ENCODE peak calls at places on chromosomes 3 and 15, in eight cellular contexts. One of them, this sample, is unnamed.

GRCh38 chr15:31280831-31281216 is 45.8 kb upstream of the KLF13 start:
- DNase-seq in fibroblast of lung: no peak
- DNase-seq in breast epithelium: no peak
- DNase-seq in NCI-H460: no peak
- DNase-seq in activated gamma-delta T cell: no peak
- DNase-seq in stimulated activated naive CD8-positive, alpha-beta T cell treated with anti-CD3 and anti-CD28 coated beads, Interleukin-15, amount 100 ng/mL, for 72 hours: no peak
- DNase-seq in anterior cingulate cortex: no peak
- DNase-seq in Calu3: no peak
- DNase-seq in this sample: no peak

GRCh38 chr3:113151475-113152031 is 59.8 kb upstream of the BOC start:
- DNase-seq in fibroblast of lung: peak
- DNase-seq in breast epithelium: no peak
- DNase-seq in NCI-H460: no peak
- DNase-seq in activated gamma-delta T cell: no peak
- DNase-seq in stimulated activated naive CD8-positive, alpha-beta T cell treated with anti-CD3 and anti-CD28 coated beads, Interleukin-15, amount 100 ng/mL, for 72 hours: no peak
- DNase-seq in anterior cingulate cortex: no peak
- DNase-seq in Calu3: no peak
- DNase-seq in this sample: no peak

GRCh38 chr15:63348392-63348791 is 33.3 kb downstream of the CA12 start:
- DNase-seq in fibroblast of lung: peak
- DNase-seq in breast epithelium: peak
- DNase-seq in NCI-H460: peak
- DNase-seq in activated gamma-delta T cell: no peak
- DNase-seq in stimulated activated naive CD8-positive, alpha-beta T cell treated with anti-CD3 and anti-CD28 coated beads, Interleukin-15, amount 100 ng/mL, for 72 hours: no peak
- DNase-seq in anterior cingulate cortex: peak
- DNase-seq in Calu3: peak
- DNase-seq in this sample: peak

GRCh38 chr3:195180490-195181106 is 90.4 kb downstream of the XXYLT1 start:
- DNase-seq in fibroblast of lung: no peak
- DNase-seq in breast epithelium: no peak
- DNase-seq in NCI-H460: no peak
- DNase-seq in activated gamma-delta T cell: no peak
- DNase-seq in stimulated activated naive CD8-positive, alpha-beta T cell treated with anti-CD3 and anti-CD28 coated beads, Interleukin-15, amount 100 ng/mL, for 72 hours: no peak
- DNase-seq in anterior cingulate cortex: no peak
- DNase-seq in Calu3: no peak
- DNase-seq in this sample: no peak

GRCh38 chr3:110814170-110815007 is 257.2 kb upstream of the NECTIN3 start:
- DNase-seq in fibroblast of lung: peak
- DNase-seq in breast epithelium: no peak
- DNase-seq in NCI-H460: no peak
- DNase-seq in activated gamma-delta T cell: no peak
- DNase-seq in stimulated activated naive CD8-positive, alpha-beta T cell treated with anti-CD3 and anti-CD28 coated beads, Interleukin-15, amount 100 ng/mL, for 72 hours: peak
- DNase-seq in anterior cingulate cortex: no peak
- DNase-seq in Calu3: peak
- DNase-seq in this sample: no peak

GRCh38 chr15:75809986-75810750 is 33.1 kb upstream of the UBE2Q2 start:
- DNase-seq in fibroblast of lung: peak
- DNase-seq in breast epithelium: no peak
- DNase-seq in NCI-H460: peak
- DNase-seq in activated gamma-delta T cell: no peak
- DNase-seq in stimulated activated naive CD8-positive, alpha-beta T cell treated with anti-CD3 and anti-CD28 coated beads, Interleukin-15, amount 100 ng/mL, for 72 hours: no peak
- DNase-seq in anterior cingulate cortex: no peak
- DNase-seq in Calu3: peak
- DNase-seq in this sample: no peak

GRCh38 chr3:160038862-160039562 is 50.4 kb downstream of the IL12A start:
- DNase-seq in fibroblast of lung: peak
- DNase-seq in breast epithelium: peak
- DNase-seq in NCI-H460: no peak
- DNase-seq in activated gamma-delta T cell: no peak
- DNase-seq in stimulated activated naive CD8-positive, alpha-beta T cell treated with anti-CD3 and anti-CD28 coated beads, Interleukin-15, amount 100 ng/mL, for 72 hours: peak
- DNase-seq in anterior cingulate cortex: peak
- DNase-seq in Calu3: peak
- DNase-seq in this sample: no peak

GRCh38 chr15:67413770-67414429 is 107.0 kb upstream of the C15orf61 start:
- DNase-seq in fibroblast of lung: peak
- DNase-seq in breast epithelium: no peak
- DNase-seq in NCI-H460: peak
- DNase-seq in activated gamma-delta T cell: no peak
- DNase-seq in stimulated activated naive CD8-positive, alpha-beta T cell treated with anti-CD3 and anti-CD28 coated beads, Interleukin-15, amount 100 ng/mL, for 72 hours: no peak
- DNase-seq in anterior cingulate cortex: no peak
- DNase-seq in Calu3: peak
- DNase-seq in this sample: no peak

GRCh38 chr15:41969851-41970431 is 2.4 kb downstream of the EHD4 start:
- DNase-seq in fibroblast of lung: peak
- DNase-seq in breast epithelium: peak
- DNase-seq in NCI-H460: no peak
- DNase-seq in activated gamma-delta T cell: no peak
- DNase-seq in stimulated activated naive CD8-positive, alpha-beta T cell treated with anti-CD3 and anti-CD28 coated beads, Interleukin-15, amount 100 ng/mL, for 72 hours: peak
- DNase-seq in anterior cingulate cortex: no peak
- DNase-seq in Calu3: no peak
- DNase-seq in this sample: no peak

GRCh38 chr15:96340611-96341464 is 10.3 kb downstream of the NR2F2 start:
- DNase-seq in fibroblast of lung: peak
- DNase-seq in breast epithelium: no peak
- DNase-seq in NCI-H460: no peak
- DNase-seq in activated gamma-delta T cell: no peak
- DNase-seq in stimulated activated naive CD8-positive, alpha-beta T cell treated with anti-CD3 and anti-CD28 coated beads, Interleukin-15, amount 100 ng/mL, for 72 hours: no peak
- DNase-seq in anterior cingulate cortex: no peak
- DNase-seq in Calu3: no peak
- DNase-seq in this sample: no peak

GRCh38 chr3:171481011-171481410 is 20.8 kb upstream of the TNIK start:
- DNase-seq in fibroblast of lung: no peak
- DNase-seq in breast epithelium: no peak
- DNase-seq in NCI-H460: no peak
- DNase-seq in activated gamma-delta T cell: no peak
- DNase-seq in stimulated activated naive CD8-positive, alpha-beta T cell treated with anti-CD3 and anti-CD28 coated beads, Interleukin-15, amount 100 ng/mL, for 72 hours: no peak
- DNase-seq in anterior cingulate cortex: no peak
- DNase-seq in Calu3: no peak
- DNase-seq in this sample: no peak

GRCh38 chr3:104503022-104503421 is 863.7 kb upstream of the ALCAM start:
- DNase-seq in fibroblast of lung: no peak
- DNase-seq in breast epithelium: no peak
- DNase-seq in NCI-H460: no peak
- DNase-seq in activated gamma-delta T cell: no peak
- DNase-seq in stimulated activated naive CD8-positive, alpha-beta T cell treated with anti-CD3 and anti-CD28 coated beads, Interleukin-15, amount 100 ng/mL, for 72 hours: no peak
- DNase-seq in anterior cingulate cortex: no peak
- DNase-seq in Calu3: no peak
- DNase-seq in this sample: no peak

GRCh38 chr3:16379838-16380237 is 114.8 kb downstream of the OXNAD1 start:
- DNase-seq in fibroblast of lung: no peak
- DNase-seq in breast epithelium: no peak
- DNase-seq in NCI-H460: no peak
- DNase-seq in activated gamma-delta T cell: no peak
- DNase-seq in stimulated activated naive CD8-positive, alpha-beta T cell treated with anti-CD3 and anti-CD28 coated beads, Interleukin-15, amount 100 ng/mL, for 72 hours: no peak
- DNase-seq in anterior cingulate cortex: no peak
- DNase-seq in Calu3: no peak
- DNase-seq in this sample: no peak

GRCh38 chr3:74127261-74127660 is 487.2 kb downstream of the CNTN3 start:
- DNase-seq in fibroblast of lung: no peak
- DNase-seq in breast epithelium: no peak
- DNase-seq in NCI-H460: no peak
- DNase-seq in activated gamma-delta T cell: no peak
- DNase-seq in stimulated activated naive CD8-positive, alpha-beta T cell treated with anti-CD3 and anti-CD28 coated beads, Interleukin-15, amount 100 ng/mL, for 72 hours: no peak
- DNase-seq in anterior cingulate cortex: no peak
- DNase-seq in Calu3: no peak
- DNase-seq in this sample: no peak

GRCh38 chr3:127485396-127486170 is 105.0 kb downstream of the TPRA1 start:
- DNase-seq in fibroblast of lung: no peak
- DNase-seq in breast epithelium: no peak
- DNase-seq in NCI-H460: no peak
- DNase-seq in activated gamma-delta T cell: no peak
- DNase-seq in stimulated activated naive CD8-positive, alpha-beta T cell treated with anti-CD3 and anti-CD28 coated beads, Interleukin-15, amount 100 ng/mL, for 72 hours: no peak
- DNase-seq in anterior cingulate cortex: no peak
- DNase-seq in Calu3: peak
- DNase-seq in this sample: no peak

GRCh38 chr3:140854961-140855360 is 86.7 kb upstream of the SLC25A36 start:
- DNase-seq in fibroblast of lung: no peak
- DNase-seq in breast epithelium: no peak
- DNase-seq in NCI-H460: no peak
- DNase-seq in activated gamma-delta T cell: no peak
- DNase-seq in stimulated activated naive CD8-positive, alpha-beta T cell treated with anti-CD3 and anti-CD28 coated beads, Interleukin-15, amount 100 ng/mL, for 72 hours: no peak
- DNase-seq in anterior cingulate cortex: no peak
- DNase-seq in Calu3: no peak
- DNase-seq in this sample: no peak

GRCh38 chr3:149403443-149403842 is 26.0 kb upstream of the TM4SF1 start:
- DNase-seq in fibroblast of lung: no peak
- DNase-seq in breast epithelium: no peak
- DNase-seq in NCI-H460: no peak
- DNase-seq in activated gamma-delta T cell: no peak
- DNase-seq in stimulated activated naive CD8-positive, alpha-beta T cell treated with anti-CD3 and anti-CD28 coated beads, Interleukin-15, amount 100 ng/mL, for 72 hours: no peak
- DNase-seq in anterior cingulate cortex: no peak
- DNase-seq in Calu3: no peak
- DNase-seq in this sample: no peak

GRCh38 chr3:156150434-156151066 is 30.2 kb downstream of the KCNAB1 start:
- DNase-seq in fibroblast of lung: peak
- DNase-seq in breast epithelium: no peak
- DNase-seq in NCI-H460: peak
- DNase-seq in activated gamma-delta T cell: no peak
- DNase-seq in stimulated activated naive CD8-positive, alpha-beta T cell treated with anti-CD3 and anti-CD28 coated beads, Interleukin-15, amount 100 ng/mL, for 72 hours: no peak
- DNase-seq in anterior cingulate cortex: peak
- DNase-seq in Calu3: peak
- DNase-seq in this sample: peak

GRCh38 chr3:83928903-83929302 is 1029.9 kb upstream of the CADM2 start:
- DNase-seq in fibroblast of lung: peak
- DNase-seq in breast epithelium: no peak
- DNase-seq in NCI-H460: no peak
- DNase-seq in activated gamma-delta T cell: no peak
- DNase-seq in stimulated activated naive CD8-positive, alpha-beta T cell treated with anti-CD3 and anti-CD28 coated beads, Interleukin-15, amount 100 ng/mL, for 72 hours: no peak
- DNase-seq in anterior cingulate cortex: no peak
- DNase-seq in Calu3: no peak
- DNase-seq in this sample: no peak

GRCh38 chr3:164791263-164791662 is 287.0 kb downstream of the SI start:
- DNase-seq in fibroblast of lung: no peak
- DNase-seq in breast epithelium: no peak
- DNase-seq in NCI-H460: no peak
- DNase-seq in activated gamma-delta T cell: no peak
- DNase-seq in stimulated activated naive CD8-positive, alpha-beta T cell treated with anti-CD3 and anti-CD28 coated beads, Interleukin-15, amount 100 ng/mL, for 72 hours: no peak
- DNase-seq in anterior cingulate cortex: no peak
- DNase-seq in Calu3: no peak
- DNase-seq in this sample: no peak

GRCh38 chr3:17032407-17033034 is 147.8 kb downstream of the PLCL2 start:
- DNase-seq in fibroblast of lung: peak
- DNase-seq in breast epithelium: no peak
- DNase-seq in NCI-H460: peak
- DNase-seq in activated gamma-delta T cell: no peak
- DNase-seq in stimulated activated naive CD8-positive, alpha-beta T cell treated with anti-CD3 and anti-CD28 coated beads, Interleukin-15, amount 100 ng/mL, for 72 hours: no peak
- DNase-seq in anterior cingulate cortex: no peak
- DNase-seq in Calu3: peak
- DNase-seq in this sample: no peak

GRCh38 chr3:126180477-126181397 is at the start of gene ALDH1L1:
- DNase-seq in fibroblast of lung: peak
- DNase-seq in breast epithelium: no peak
- DNase-seq in NCI-H460: no peak
- DNase-seq in activated gamma-delta T cell: peak
- DNase-seq in stimulated activated naive CD8-positive, alpha-beta T cell treated with anti-CD3 and anti-CD28 coated beads, Interleukin-15, amount 100 ng/mL, for 72 hours: no peak
- DNase-seq in anterior cingulate cortex: peak
- DNase-seq in Calu3: peak
- DNase-seq in this sample: no peak

GRCh38 chr3:6526861-6527260 is 334.1 kb upstream of the GRM7 start:
- DNase-seq in fibroblast of lung: no peak
- DNase-seq in breast epithelium: no peak
- DNase-seq in NCI-H460: no peak
- DNase-seq in activated gamma-delta T cell: no peak
- DNase-seq in stimulated activated naive CD8-positive, alpha-beta T cell treated with anti-CD3 and anti-CD28 coated beads, Interleukin-15, amount 100 ng/mL, for 72 hours: no peak
- DNase-seq in anterior cingulate cortex: no peak
- DNase-seq in Calu3: no peak
- DNase-seq in this sample: no peak

GRCh38 chr15:55230051-55230670 is 33.4 kb upstream of the RSL24D1 start:
- DNase-seq in fibroblast of lung: peak
- DNase-seq in breast epithelium: no peak
- DNase-seq in NCI-H460: no peak
- DNase-seq in activated gamma-delta T cell: no peak
- DNase-seq in stimulated activated naive CD8-positive, alpha-beta T cell treated with anti-CD3 and anti-CD28 coated beads, Interleukin-15, amount 100 ng/mL, for 72 hours: no peak
- DNase-seq in anterior cingulate cortex: no peak
- DNase-seq in Calu3: no peak
- DNase-seq in this sample: no peak